ENCODE peak calls at places on chromosomes 1 and 21, in seven cellular contexts. One of them, this sample, is unnamed.

GRCh38 chr21:36988536-36988935 is 18.0 kb upstream of the RIPPLY3 start:
- DNase-seq in mammary epithelial cell: no peak
- DNase-seq in IMR-90: no peak
- DNase-seq in left ventricle myocardium inferior: no peak
- DNase-seq in brain microvascular endothelial cell: no peak
- DNase-seq in lung: no peak
- DNase-seq in BE2C: no peak
- DNase-seq in this sample: no peak

GRCh38 chr1:3068400-3069361 is at the start of gene PRDM16:
- DNase-seq in IMR-90: peak; percentile 3
- DNase-seq in lung: no peak
- DNase-seq in left ventricle myocardium inferior: peak; percentile 51
- DNase-seq in BE2C: no peak
- DNase-seq in brain microvascular endothelial cell: peak; percentile 32
- DNase-seq in mammary epithelial cell: peak; percentile 11
- DNase-seq in this sample: peak; percentile 87

GRCh38 chr1:54335396-54336056 is 70.7 kb downstream of the SSBP3 start:
- DNase-seq in BE2C: no peak
- DNase-seq in lung: peak; percentile 66
- DNase-seq in mammary epithelial cell: peak; percentile 54
- DNase-seq in IMR-90: peak; percentile 95
- DNase-seq in brain microvascular endothelial cell: peak; percentile 83
- DNase-seq in left ventricle myocardium inferior: peak; percentile 58
- DNase-seq in this sample: no peak

GRCh38 chr1:38418195-38419030 is 371.8 kb upstream of the POU3F1 start:
- DNase-seq in mammary epithelial cell: no peak
- DNase-seq in IMR-90: no peak
- DNase-seq in left ventricle myocardium inferior: no peak
- DNase-seq in lung: no peak
- DNase-seq in BE2C: peak; percentile 8
- DNase-seq in brain microvascular endothelial cell: no peak
- DNase-seq in this sample: no peak

GRCh38 chr21:30676737-30677136 is 34.1 kb downstream of the KRTAP20-3 start:
- DNase-seq in IMR-90: no peak
- DNase-seq in BE2C: no peak
- DNase-seq in left ventricle myocardium inferior: no peak
- DNase-seq in mammary epithelial cell: peak; percentile 3
- DNase-seq in brain microvascular endothelial cell: no peak
- DNase-seq in lung: no peak
- DNase-seq in this sample: no peak

GRCh38 chr1:77468556-77468955 is 186.7 kb downstream of the AK5 start:
- DNase-seq in IMR-90: peak; percentile 50
- DNase-seq in lung: no peak
- DNase-seq in left ventricle myocardium inferior: no peak
- DNase-seq in BE2C: no peak
- DNase-seq in brain microvascular endothelial cell: no peak
- DNase-seq in mammary epithelial cell: no peak
- DNase-seq in this sample: no peak

GRCh38 chr1:85544689-85545203 is 35.8 kb upstream of the CCN1 start:
- DNase-seq in brain microvascular endothelial cell: peak; percentile 33
- DNase-seq in lung: peak; percentile 82
- DNase-seq in left ventricle myocardium inferior: no peak
- DNase-seq in IMR-90: peak; percentile 66
- DNase-seq in mammary epithelial cell: peak; percentile 61
- DNase-seq in BE2C: no peak
- DNase-seq in this sample: no peak

GRCh38 chr1:23751050-23751814 is 8.0 kb downstream of the ELOA start:
- DNase-seq in lung: peak; percentile 47
- DNase-seq in BE2C: peak; percentile 53
- DNase-seq in IMR-90: peak; percentile 57
- DNase-seq in left ventricle myocardium inferior: no peak
- DNase-seq in brain microvascular endothelial cell: peak; percentile 57
- DNase-seq in mammary epithelial cell: peak; percentile 54
- DNase-seq in this sample: peak; percentile 87

GRCh38 chr21:39483917-39484316 is 32.1 kb downstream of the SH3BGR start:
- DNase-seq in left ventricle myocardium inferior: no peak
- DNase-seq in BE2C: no peak
- DNase-seq in brain microvascular endothelial cell: peak; percentile 54
- DNase-seq in mammary epithelial cell: peak; percentile 14
- DNase-seq in lung: no peak
- DNase-seq in IMR-90: peak; percentile 52
- DNase-seq in this sample: no peak

GRCh38 chr1:177328251-177328650 is 157.5 kb downstream of the BRINP2 start:
- DNase-seq in lung: no peak
- DNase-seq in mammary epithelial cell: peak; percentile 15
- DNase-seq in left ventricle myocardium inferior: no peak
- DNase-seq in BE2C: no peak
- DNase-seq in brain microvascular endothelial cell: no peak
- DNase-seq in IMR-90: no peak
- DNase-seq in this sample: no peak

GRCh38 chr1:160307455-160307854 is 22.5 kb upstream of the PEX19 start:
- DNase-seq in mammary epithelial cell: no peak
- DNase-seq in BE2C: no peak
- DNase-seq in brain microvascular endothelial cell: no peak
- DNase-seq in lung: no peak
- DNase-seq in IMR-90: no peak
- DNase-seq in left ventricle myocardium inferior: no peak
- DNase-seq in this sample: peak; percentile 78

GRCh38 chr1:225818229-225818628 is 8.3 kb downstream of the EPHX1 start:
- DNase-seq in brain microvascular endothelial cell: no peak
- DNase-seq in mammary epithelial cell: no peak
- DNase-seq in lung: no peak
- DNase-seq in left ventricle myocardium inferior: no peak
- DNase-seq in BE2C: no peak
- DNase-seq in IMR-90: no peak
- DNase-seq in this sample: peak; percentile 46

GRCh38 chr1:46446646-46447498 is 42.8 kb upstream of the DMBX1 start:
- DNase-seq in BE2C: peak; percentile 72
- DNase-seq in IMR-90: peak; percentile 51
- DNase-seq in brain microvascular endothelial cell: peak; percentile 56
- DNase-seq in mammary epithelial cell: peak; percentile 52
- DNase-seq in lung: peak; percentile 78
- DNase-seq in left ventricle myocardium inferior: peak; percentile 76
- DNase-seq in this sample: peak; percentile 88

GRCh38 chr1:218344814-218345672 is at the start of gene TGFB2:
- DNase-seq in left ventricle myocardium inferior: no peak
- DNase-seq in mammary epithelial cell: peak; percentile 79
- DNase-seq in brain microvascular endothelial cell: peak; percentile 90
- DNase-seq in IMR-90: peak; percentile 85
- DNase-seq in BE2C: no peak
- DNase-seq in lung: no peak
- DNase-seq in this sample: peak; percentile 60

GRCh38 chr21:44919913-44920693 is 596 bp downstream of the ITGB2 start:
- DNase-seq in brain microvascular endothelial cell: no peak
- DNase-seq in IMR-90: no peak
- DNase-seq in mammary epithelial cell: no peak
- DNase-seq in BE2C: no peak
- DNase-seq in left ventricle myocardium inferior: peak; percentile 10
- DNase-seq in lung: no peak
- DNase-seq in this sample: no peak

GRCh38 chr1:55064071-55064581 is 24.8 kb downstream of the PCSK9 start:
- DNase-seq in mammary epithelial cell: no peak
- DNase-seq in left ventricle myocardium inferior: no peak
- DNase-seq in brain microvascular endothelial cell: no peak
- DNase-seq in IMR-90: no peak
- DNase-seq in lung: no peak
- DNase-seq in BE2C: peak; percentile 40
- DNase-seq in this sample: peak; percentile 47

GRCh38 chr1:160342520-160342919 is 530 bp downstream of the COPA start:
- DNase-seq in brain microvascular endothelial cell: no peak
- DNase-seq in left ventricle myocardium inferior: no peak
- DNase-seq in lung: no peak
- DNase-seq in mammary epithelial cell: peak; percentile 16
- DNase-seq in BE2C: no peak
- DNase-seq in IMR-90: no peak
- DNase-seq in this sample: no peak

GRCh38 chr1:245822997-245823396 is 668.2 kb downstream of the KIF26B start:
- DNase-seq in brain microvascular endothelial cell: peak; percentile 76
- DNase-seq in BE2C: no peak
- DNase-seq in mammary epithelial cell: peak; percentile 74
- DNase-seq in IMR-90: peak; percentile 95
- DNase-seq in left ventricle myocardium inferior: no peak
- DNase-seq in lung: no peak
- DNase-seq in this sample: no peak

GRCh38 chr1:50681931-50682330 is 258.7 kb upstream of the DMRTA2 start:
- DNase-seq in IMR-90: peak; percentile 44
- DNase-seq in lung: no peak
- DNase-seq in left ventricle myocardium inferior: no peak
- DNase-seq in brain microvascular endothelial cell: no peak
- DNase-seq in mammary epithelial cell: peak; percentile 21
- DNase-seq in BE2C: no peak
- DNase-seq in this sample: no peak

GRCh38 chr1:179745131-179745611 is 2.1 kb downstream of the FAM163A start:
- DNase-seq in mammary epithelial cell: no peak
- DNase-seq in BE2C: peak; percentile 60
- DNase-seq in lung: no peak
- DNase-seq in IMR-90: no peak
- DNase-seq in left ventricle myocardium inferior: no peak
- DNase-seq in brain microvascular endothelial cell: no peak
- DNase-seq in this sample: peak; percentile 55

GRCh38 chr1:235907187-235907896 is 40.6 kb upstream of the LYST start:
- DNase-seq in brain microvascular endothelial cell: no peak
- DNase-seq in left ventricle myocardium inferior: no peak
- DNase-seq in lung: no peak
- DNase-seq in IMR-90: no peak
- DNase-seq in mammary epithelial cell: no peak
- DNase-seq in BE2C: no peak
- DNase-seq in this sample: no peak

GRCh38 chr1:7552402-7552801 is 218.7 kb upstream of the VAMP3 start:
- DNase-seq in BE2C: no peak
- DNase-seq in left ventricle myocardium inferior: no peak
- DNase-seq in mammary epithelial cell: no peak
- DNase-seq in brain microvascular endothelial cell: no peak
- DNase-seq in lung: peak; percentile 65
- DNase-seq in IMR-90: peak; percentile 52
- DNase-seq in this sample: no peak

GRCh38 chr1:25572708-25573590 is 29.5 kb downstream of the LDLRAP1 start:
- DNase-seq in mammary epithelial cell: peak; percentile 32
- DNase-seq in BE2C: peak; percentile 66
- DNase-seq in left ventricle myocardium inferior: no peak
- DNase-seq in brain microvascular endothelial cell: peak; percentile 53
- DNase-seq in lung: peak; percentile 46
- DNase-seq in IMR-90: peak; percentile 42
- DNase-seq in this sample: peak; percentile 92

GRCh38 chr1:169487153-169487552 is 1.4 kb upstream of the SLC19A2 start:
- DNase-seq in IMR-90: peak; percentile 15
- DNase-seq in brain microvascular endothelial cell: no peak
- DNase-seq in mammary epithelial cell: no peak
- DNase-seq in lung: no peak
- DNase-seq in left ventricle myocardium inferior: no peak
- DNase-seq in BE2C: no peak
- DNase-seq in this sample: no peak
- H3K4me3 ChIP-seq in IMR-90: no peak overlapping the region
- H3K4me3 ChIP-seq in brain microvascular endothelial cell: peak overlapping the region; percentile 79
- H3K4me3 ChIP-seq in mammary epithelial cell: no peak overlapping the region
- H3K4me3 ChIP-seq in lung: no peak overlapping the region
- H3K4me3 ChIP-seq in left ventricle myocardium inferior: peak overlapping the region; percentile 84
- H3K4me3 ChIP-seq in BE2C: no peak overlapping the region
- H3K4me3 ChIP-seq in this sample: no peak overlapping the region

GRCh38 chr1:104072915-104073371 is 323.2 kb downstream of the AMY1C start:
- DNase-seq in BE2C: no peak
- DNase-seq in lung: no peak
- DNase-seq in left ventricle myocardium inferior: no peak
- DNase-seq in mammary epithelial cell: no peak
- DNase-seq in IMR-90: no peak
- DNase-seq in brain microvascular endothelial cell: no peak
- DNase-seq in this sample: peak; percentile 4
- H3K4me3 ChIP-seq in BE2C: no peak overlapping the region
- H3K4me3 ChIP-seq in lung: no peak overlapping the region
- H3K4me3 ChIP-seq in left ventricle myocardium inferior: no peak overlapping the region
- H3K4me3 ChIP-seq in mammary epithelial cell: no peak overlapping the region
- H3K4me3 ChIP-seq in IMR-90: no peak overlapping the region
- H3K4me3 ChIP-seq in brain microvascular endothelial cell: no peak overlapping the region
- H3K4me3 ChIP-seq in this sample: no peak overlapping the region

GRCh38 chr1:178571807-178572206 is 58.9 kb downstream of the TEX35 start:
- DNase-seq in left ventricle myocardium inferior: no peak
- DNase-seq in mammary epithelial cell: no peak
- DNase-seq in BE2C: no peak
- DNase-seq in IMR-90: no peak
- DNase-seq in brain microvascular endothelial cell: no peak
- DNase-seq in lung: no peak
- DNase-seq in this sample: no peak
- H3K4me3 ChIP-seq in left ventricle myocardium inferior: no peak overlapping the region
- H3K4me3 ChIP-seq in mammary epithelial cell: no peak overlapping the region
- H3K4me3 ChIP-seq in BE2C: no peak overlapping the region
- H3K4me3 ChIP-seq in IMR-90: no peak overlapping the region
- H3K4me3 ChIP-seq in brain microvascular endothelial cell: no peak overlapping the region
- H3K4me3 ChIP-seq in lung: no peak overlapping the region
- H3K4me3 ChIP-seq in this sample: no peak overlapping the region

GRCh38 chr1:203551550-203551949 is 57.6 kb downstream of the OPTC start:
- DNase-seq in mammary epithelial cell: no peak
- DNase-seq in lung: no peak
- DNase-seq in brain microvascular endothelial cell: no peak
- DNase-seq in BE2C: no peak
- DNase-seq in left ventricle myocardium inferior: no peak
- DNase-seq in IMR-90: peak; percentile 54
- DNase-seq in this sample: no peak

GRCh38 chr1:203547147-203547546 is 53.2 kb downstream of the OPTC start:
- DNase-seq in left ventricle myocardium inferior: no peak
- DNase-seq in lung: no peak
- DNase-seq in brain microvascular endothelial cell: no peak
- DNase-seq in IMR-90: no peak
- DNase-seq in mammary epithelial cell: no peak
- DNase-seq in BE2C: no peak
- DNase-seq in this sample: no peak

GRCh38 chr1:203547771-203548421 is 53.9 kb downstream of the OPTC start:
- DNase-seq in mammary epithelial cell: no peak
- DNase-seq in brain microvascular endothelial cell: no peak
- DNase-seq in lung: no peak
- DNase-seq in left ventricle myocardium inferior: no peak
- DNase-seq in IMR-90: no peak
- DNase-seq in BE2C: no peak
- DNase-seq in this sample: no peak

GRCh38 chr1:203550846-203551245 is 56.9 kb downstream of the OPTC start:
- DNase-seq in brain microvascular endothelial cell: no peak
- DNase-seq in lung: no peak
- DNase-seq in left ventricle myocardium inferior: no peak
- DNase-seq in IMR-90: no peak
- DNase-seq in mammary epithelial cell: no peak
- DNase-seq in BE2C: no peak
- DNase-seq in this sample: no peak

DNA sequence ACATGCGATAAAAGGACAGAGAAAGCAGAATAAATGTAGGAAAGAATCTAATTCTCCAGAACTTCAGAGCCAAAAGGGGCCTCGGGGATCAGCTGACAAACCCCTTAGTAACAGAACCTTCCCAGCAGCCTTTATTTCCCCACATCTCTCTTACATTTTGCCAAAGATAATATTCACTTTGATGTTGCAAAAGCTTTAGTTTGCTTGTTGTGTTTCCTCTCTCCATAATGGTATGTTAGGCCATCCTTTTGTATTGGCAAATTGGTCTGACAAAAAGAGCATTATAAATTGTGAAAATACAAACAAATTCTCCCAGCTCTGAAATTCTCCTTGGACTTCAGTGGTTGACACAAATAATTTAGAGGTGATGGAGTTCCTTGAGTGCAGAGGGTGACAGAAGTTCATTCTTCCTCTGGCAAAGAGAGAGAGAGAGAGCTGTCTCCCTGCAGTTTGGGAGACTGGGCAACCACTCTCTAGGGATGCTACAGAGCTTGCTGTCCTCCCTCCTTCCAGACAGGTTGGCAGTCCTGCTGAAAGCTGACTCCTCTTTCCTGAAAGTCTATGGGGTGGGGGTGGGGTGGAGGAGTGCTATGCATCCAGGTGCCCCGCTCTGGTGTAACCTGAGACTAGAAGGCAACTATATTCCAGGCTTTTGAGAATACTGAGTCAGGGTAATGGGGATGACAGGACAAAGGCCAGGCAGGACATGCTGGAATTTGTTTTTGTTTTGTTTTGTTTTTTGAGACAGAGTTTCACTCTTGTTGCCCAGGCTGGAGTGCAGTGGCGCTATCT is 55.2 kb downstream of the OPTC start:
- DNase-seq in brain microvascular endothelial cell: no peak
- DNase-seq in lung: no peak
- DNase-seq in IMR-90: no peak
- DNase-seq in BE2C: no peak
- DNase-seq in mammary epithelial cell: peak; percentile 60
- DNase-seq in left ventricle myocardium inferior: no peak
- DNase-seq in this sample: peak; percentile 71
- H3K4me3 ChIP-seq in brain microvascular endothelial cell: no peak overlapping the region
- H3K4me3 ChIP-seq in lung: no peak overlapping the region
- H3K4me3 ChIP-seq in IMR-90: no peak overlapping the region
- H3K4me3 ChIP-seq in BE2C: no peak overlapping the region
- H3K4me3 ChIP-seq in mammary epithelial cell: no peak overlapping the region
- H3K4me3 ChIP-seq in left ventricle myocardium inferior: no peak overlapping the region
- H3K4me3 ChIP-seq in this sample: no peak overlapping the region

This sample was measured in H7.